ENCODE peak calls at places on chromosomes 7 and 10, in nine cellular contexts. S is activated CD4-positive, alpha-beta memory T cell treated with anti-CD3 and anti-CD28 coated beads for 36 hours; Q is NCI-H2171; R is ovary; J is dermis microvascular lymphatic vessel endothelial cell; G is naive thymus-derived CD8-positive, alpha-beta T cell; P is AG09309; C is left ventricle myocardium superior; N is A549. E is an unnamed sample.

GRCh38 chr10:119253433-119254174 is 46.2 kb downstream of the GRK5 start:
- DNase-seq in S (peak; percentile 79), Q (no peak), R (peak; percentile 91), J (peak; percentile 68), G (no peak), P (peak; percentile 85), C (peak; percentile 78), N (peak; percentile 82), E (peak; percentile 86)

GRCh38 chr10:122640921-122641320 is 58.7 kb downstream of the C10orf120 start:
- DNase-seq in S (no peak), Q (no peak), R (no peak), J (no peak), G (no peak), P (no peak), C (no peak), N (no peak), E (no peak)

GRCh38 chr10:95558593-95559320 is 2.4 kb downstream of the SORBS1 start:
- DNase-seq in S (no peak), Q (no peak), R (no peak), J (no peak), G (no peak), P (no peak), C (no peak), N (no peak), E (no peak)

GRCh38 chr10:77872151-77872946 is 54.2 kb downstream of the DLG5 start:
- DNase-seq in S (no peak), Q (no peak), R (peak; percentile 82), J (no peak), G (no peak), P (no peak), C (peak; percentile 38), N (no peak), E (no peak)

GRCh38 chr10:113987156-113987555 is 56.5 kb upstream of the ADRB1 start:
- DNase-seq in S (no peak), Q (no peak), R (no peak), J (no peak), G (no peak), P (no peak), C (no peak), N (no peak), E (no peak)

GRCh38 chr7:25624001-25624400 is 395.7 kb upstream of the NPVF start:
- DNase-seq in S (no peak), Q (no peak), R (no peak), J (no peak), G (no peak), P (no peak), C (no peak), N (no peak), E (no peak)

GRCh38 chr7:41232086-41232485 is 470.8 kb downstream of the INHBA start:
- DNase-seq in S (no peak), Q (no peak), R (no peak), J (no peak), G (no peak), P (no peak), C (no peak), N (no peak), E (no peak)

GRCh38 chr10:125375210-125375609 is 214.8 kb upstream of the CTBP2 start:
- DNase-seq in S (no peak), Q (no peak), R (no peak), J (no peak), G (no peak), P (no peak), C (no peak), N (no peak), E (no peak)

GRCh38 chr7:71323726-71324125 is 191.8 kb downstream of the GALNT17 start:
- DNase-seq in S (no peak), Q (no peak), R (no peak), J (no peak), G (no peak), P (no peak), C (no peak), N (no peak), E (no peak)

GRCh38 chr10:8600192-8600591 is 545.7 kb downstream of the GATA3 start:
- DNase-seq in S (peak; percentile 43), Q (no peak), R (no peak), J (no peak), G (no peak), P (no peak), C (no peak), N (no peak), E (no peak)

GRCh38 chr7:92763636-92764423 is 72.5 kb downstream of the CDK6 start:
- DNase-seq in S (no peak), Q (peak; percentile 54), R (no peak), J (no peak), G (no peak), P (no peak), C (no peak), N (peak; percentile 78), E (no peak)

GRCh38 chr7:157973971-157974677 is 613.5 kb downstream of the PTPRN2 start:
- DNase-seq in S (no peak), Q (no peak), R (no peak), J (no peak), G (no peak), P (no peak), C (no peak), N (no peak), E (no peak)

GRCh38 chr10:33301097-33301789 is 33.2 kb downstream of the NRP1 start:
- DNase-seq in S (no peak), Q (no peak), R (no peak), J (no peak), G (no peak), P (no peak), C (no peak), N (no peak), E (no peak)

E was measured in non-pigmented ciliary epithelial cell.